ENCODE peak calls at places on chromosomes 5 and 9, in five cellular contexts. X is MM.1S, U is transverse colon, S is tibial artery, T is PC-3. K is an unnamed sample.

GRCh38 chr9:125507247-125507646 is 199.8 kb downstream of the MAPKAP1 start:
- DNase-seq in X (no peak), S (no peak), T (no peak), U (no peak), K (no peak)

GRCh38 chr5:33827885-33828284 is 63.9 kb downstream of the ADAMTS12 start:
- DNase-seq in U (no peak), S (no peak), T (peak), X (no peak), K (no peak)

GRCh38 chr5:1264211-1264610 is 30.7 kb downstream of the TERT start:
- DNase-seq in X (no peak), T (no peak), U (no peak), S (no peak), K (no peak)

GRCh38 chr5:171975262-171975876 is 31.1 kb downstream of the FBXW11 start:
- DNase-seq in S (no peak), T (no peak), X (no peak), U (no peak), K (peak)

GRCh38 chr5:60844429-60844890 is 391 bp upstream of the ELOVL7 start:
- DNase-seq in S (no peak), X (no peak), U (no peak), T (no peak), K (no peak)

GRCh38 chr5:181181650-181182565 is 23.1 kb downstream of the TRIM7 start:
- DNase-seq in U (peak), S (no peak), T (peak), X (peak), K (peak)

GRCh38 chr9:95512751-95513120 is 4.0 kb downstream of the PTCH1 start:
- DNase-seq in S (no peak), U (no peak), X (no peak), T (no peak), K (no peak)

GRCh38 chr9:129023036-129023907 is 4.9 kb downstream of the SH3GLB2 start:
- DNase-seq in U (no peak), T (no peak), X (no peak), S (no peak), K (no peak)

GRCh38 chr5:1332461-1333001 is 12.4 kb downstream of the CLPTM1L start:
- DNase-seq in T (no peak), S (no peak), U (no peak), X (no peak), K (no peak)

GRCh38 chr5:72402381-72402890 is 82.3 kb downstream of the PTCD2 start:
- DNase-seq in T (peak), X (no peak), S (no peak), U (no peak), K (no peak)

GRCh38 chr5:90434116-90434714 is 24.7 kb upstream of the CETN3 start:
- DNase-seq in X (peak), S (no peak), T (peak), U (peak), K (peak)

GRCh38 chr5:97839338-97840081 is 656.5 kb upstream of the RIOK2 start:
- DNase-seq in X (no peak), S (no peak), T (peak), U (no peak), K (no peak)

GRCh38 chr5:73564644-73565165 is 734 bp downstream of the ANKRA2 start:
- DNase-seq in X (peak), S (no peak), U (no peak), T (no peak), K (peak)

GRCh38 chr5:122252319-122252718 is 59.7 kb upstream of the SNCAIP start:
- DNase-seq in U (peak), S (no peak), X (no peak), T (peak), K (no peak)

GRCh38 chr5:77294212-77294611 is 83.7 kb downstream of the PDE8B start:
- DNase-seq in U (no peak), S (no peak), T (no peak), X (no peak), K (no peak)

GRCh38 chr5:44774279-44774880 is 34.4 kb upstream of the MRPS30 start:
- DNase-seq in X (peak), U (no peak), T (peak), S (no peak), K (no peak)

GRCh38 chr5:31235381-31235780 is 41.9 kb downstream of the CDH6 start:
- DNase-seq in U (no peak), X (no peak), T (no peak), S (no peak), K (no peak)

GRCh38 chr9:94791431-94791830 is 64.9 kb downstream of the AOPEP start:
- DNase-seq in X (no peak), T (no peak), U (no peak), S (no peak), K (peak)

GRCh38 chr9:124256517-124257069 is 1.2 kb upstream of the NEK6 start:
- DNase-seq in T (peak), X (no peak), U (peak), S (peak), K (peak)

GRCh38 chr5:178453224-178453623 is 137.0 kb downstream of the COL23A1 start:
- DNase-seq in U (no peak), S (peak), T (peak), X (no peak), K (peak)

GRCh38 chr5:169837686-169838085 is 142.6 kb downstream of the INSYN2B start:
- DNase-seq in X (no peak), T (no peak), U (no peak), S (no peak), K (no peak)

GRCh38 chr9:135310134-135310533 is 169.4 kb upstream of the PPP1R26 start:
- DNase-seq in U (no peak), S (no peak), T (no peak), X (no peak), K (no peak)

GRCh38 chr5:87539839-87540238 is 127.1 kb upstream of the CCNH start:
- DNase-seq in X (no peak), S (no peak), T (peak), U (no peak), K (no peak)

GRCh38 chr5:126846344-126846743 is 69.4 kb downstream of the LMNB1 start:
- DNase-seq in S (no peak), X (no peak), T (no peak), U (no peak), K (no peak)

GRCh38 chr9:4879098-4879497 is 86.4 kb downstream of the RCL1 start:
- DNase-seq in T (no peak), U (no peak), X (no peak), S (no peak), K (no peak)

GRCh38 chr5:370311-370958 is 48.9 kb downstream of the AHRR start:
- DNase-seq in U (peak), S (peak), T (no peak), X (no peak), K (no peak)

GRCh38 chr5:72817639-72818266 is 1.3 kb downstream of the TNPO1 start:
- DNase-seq in S (no peak), X (no peak), U (no peak), T (no peak), K (no peak)

GRCh38 chr9:126342621-126343031 is 16.0 kb downstream of the MVB12B start:
- DNase-seq in T (no peak), X (no peak), U (no peak), S (no peak), K (no peak)

GRCh38 chr5:96548941-96549340 is 113.2 kb upstream of the CAST start:
- DNase-seq in X (no peak), S (no peak), T (no peak), U (no peak), K (no peak)

GRCh38 chr9:35700031-35700430 is 10.3 kb upstream of the TPM2 start:
- DNase-seq in X (no peak), S (no peak), T (no peak), U (no peak), K (no peak)

GRCh38 chr5:135434591-135435466 is 12.3 kb downstream of the DCANP1 start:
- DNase-seq in S (no peak), U (no peak), X (no peak), T (no peak), K (no peak)

GRCh38 chr5:101590384-101590783 is 687.3 kb upstream of the ST8SIA4 start:
- DNase-seq in T (peak), X (peak), U (no peak), S (no peak), K (peak)

GRCh38 chr5:149605998-149606721 is 24.9 kb downstream of the ARHGEF37 start:
- DNase-seq in U (peak), X (peak), S (no peak), T (peak), K (no peak)

GRCh38 chr5:8060235-8061139 is 191.5 kb downstream of the MTRR start:
- DNase-seq in X (no peak), T (no peak), S (no peak), U (no peak), K (no peak)

GRCh38 chr5:133825631-133826289 is 142.7 kb downstream of the C5orf15 start:
- DNase-seq in X (peak), T (no peak), U (no peak), S (peak), K (peak)

GRCh38 chr5:64165160-64165499 is 513 bp upstream of the RNF180 start:
- DNase-seq in S (no peak), X (no peak), U (no peak), T (peak), K (no peak)

GRCh38 chr9:134379774-134380431 is 53.6 kb downstream of the RXRA start:
- DNase-seq in T (peak), X (no peak), U (no peak), S (no peak), K (no peak)

GRCh38 chr9:124510650-124511425 is 3.6 kb upstream of the NR5A1 start:
- DNase-seq in S (no peak), T (no peak), X (no peak), U (no peak), K (no peak)

GRCh38 chr5:137734962-137735530 is 843 bp downstream of the KLHL3 start:
- DNase-seq in U (peak), S (peak), T (peak), X (no peak), K (peak)

GRCh38 chr5:172078726-172079345 is 72.4 kb upstream of the FBXW11 start:
- DNase-seq in X (no peak), T (no peak), U (no peak), S (peak), K (peak)

GRCh38 chr5:160850439-160850838 is 1.6 kb downstream of the ATP10B start:
- DNase-seq in T (no peak), S (no peak), X (no peak), U (no peak), K (no peak)

GRCh38 chr5:160847526-160848085 is 4.4 kb downstream of the ATP10B start:
- DNase-seq in T (no peak), X (no peak), U (no peak), S (no peak), K (no peak)

GRCh38 chr5:160846642-160847041 is 5.4 kb downstream of the ATP10B start:
- DNase-seq in U (no peak), T (no peak), X (no peak), S (no peak), K (no peak)

GRCh38 chr5:160851481-160851880 is 530 bp downstream of the ATP10B start:
- DNase-seq in X (no peak), T (no peak), U (no peak), S (no peak), K (no peak)

DNA sequence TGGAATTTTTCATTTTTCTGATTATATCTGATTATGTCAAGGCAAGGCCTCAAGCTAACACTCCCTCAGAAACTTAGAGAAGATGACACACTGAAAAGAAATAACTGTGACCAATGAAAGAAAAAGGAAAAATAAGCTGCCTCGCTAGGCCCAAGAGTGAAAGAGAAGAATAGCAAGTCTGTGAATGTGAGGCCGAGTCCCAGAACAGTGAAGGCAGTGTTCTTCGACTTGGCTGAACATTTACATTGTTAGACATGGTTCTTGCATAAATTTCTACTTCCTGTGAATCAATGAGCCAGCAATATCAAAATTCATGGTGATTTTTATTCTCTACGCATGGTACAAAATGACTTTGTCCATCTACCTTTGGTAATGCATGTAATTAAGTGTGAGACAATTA is at the start of gene ATP10B:
- DNase-seq in T (no peak), U (no peak), S (no peak), X (no peak), K (no peak)
- H3K27ac ChIP-seq in T (no peak), U (no peak), S (no peak), X (no peak), K (no peak)

GRCh38 chr5:139745121-139745799 is 50.3 kb upstream of the PSD2 start:
- DNase-seq in T (peak), U (no peak), X (no peak), S (peak), K (peak)

GRCh38 chr5:139745800-139746690 is 49.6 kb upstream of the PSD2 start:
- DNase-seq in T (peak), X (peak), S (peak), U (peak), K (peak)

GRCh38 chr5:139747583-139748504 is 47.8 kb upstream of the PSD2 start:
- DNase-seq in T (no peak), U (peak), X (no peak), S (peak), K (peak)

GRCh38 chr5:139748505-139748826 is 47.1 kb upstream of the PSD2 start:
- DNase-seq in X (no peak), U (no peak), S (no peak), T (no peak), K (no peak)

GRCh38 chr5:139746691-139747582 is 48.7 kb upstream of the PSD2 start:
- DNase-seq in S (peak), U (peak), X (no peak), T (no peak), K (peak)
- H3K27ac ChIP-seq in S (peak), U (peak), X (no peak), T (no peak), K (no peak)

GRCh38 chr5:116771466-116772151 is 197.0 kb upstream of the SEMA6A start:
- DNase-seq in T (no peak), U (no peak), X (no peak), S (no peak), K (no peak)
- H3K27ac ChIP-seq in T (no peak), U (no peak), X (no peak), S (no peak), K (no peak)

GRCh38 chr9:7976167-7976755 is 176.7 kb upstream of the DMAC1 start:
- DNase-seq in S (no peak), T (no peak), X (peak), U (peak), K (no peak)
- H3K27ac ChIP-seq in S (no peak), T (no peak), X (peak), U (no peak), K (no peak)

GRCh38 chr5:151033217-151033934 is 13.0 kb downstream of the GPX3 start:
- DNase-seq in T (no peak), U (no peak), X (no peak), S (no peak), K (no peak)
- H3K27ac ChIP-seq in T (no peak), U (no peak), X (no peak), S (no peak), K (peak)

DNA sequence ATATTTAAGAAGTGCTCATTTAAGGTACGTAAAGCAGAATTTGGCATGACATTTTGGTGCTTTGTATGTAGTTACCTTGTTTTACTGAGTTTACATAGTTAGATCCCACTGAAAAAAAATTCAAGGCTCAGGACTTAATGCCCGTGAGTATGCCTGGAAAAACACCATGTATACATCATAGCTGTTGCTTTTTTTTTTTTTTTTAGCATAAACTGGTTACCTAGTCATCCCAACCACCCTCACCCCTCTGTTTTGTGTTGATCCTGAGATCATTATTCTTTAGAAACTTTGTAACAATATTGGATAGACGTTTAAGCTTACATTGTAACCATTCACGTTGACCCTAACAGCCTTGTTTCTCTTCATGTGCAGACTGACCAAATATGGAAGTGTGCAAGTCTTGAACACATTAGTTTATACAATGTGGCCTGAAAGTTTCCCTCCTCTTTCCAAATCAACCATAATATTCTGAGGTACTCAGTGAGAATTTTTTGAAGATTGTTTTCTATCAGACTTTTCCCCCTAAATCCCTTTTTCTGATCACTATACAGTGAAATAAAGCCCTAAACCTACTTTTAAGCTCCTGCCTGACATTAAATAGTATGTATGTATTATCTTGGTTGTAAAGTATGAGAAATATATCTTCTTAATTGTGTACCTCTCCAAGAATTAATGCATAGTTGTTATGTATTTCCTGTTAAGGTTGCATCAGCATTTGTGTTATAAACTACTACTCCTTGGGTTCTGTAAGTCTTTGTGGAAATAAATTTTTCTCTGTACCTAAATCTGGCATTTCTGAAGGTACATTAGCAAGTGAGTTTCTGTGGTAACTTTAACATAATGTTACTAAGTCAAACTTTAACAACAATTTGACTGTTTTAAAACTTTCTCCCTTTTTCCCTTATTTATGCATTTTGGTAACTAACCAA is 4.4 kb downstream of the RABGAP1 start:
- DNase-seq in U (no peak), X (no peak), S (no peak), T (no peak), K (no peak)
- H3K27ac ChIP-seq in U (peak), X (no peak), S (peak), T (no peak), K (peak)

GRCh38 chr9:85740821-85741111 is 988 bp downstream of the AGTPBP1 start:
- DNase-seq in X (no peak), T (no peak), U (no peak), S (no peak), K (no peak)
- H3K27ac ChIP-seq in X (peak), T (no peak), U (peak), S (peak), K (peak)

GRCh38 chr5:80234311-80234948 is 21.4 kb downstream of the SERINC5 start:
- DNase-seq in X (no peak), U (no peak), S (no peak), T (no peak), K (no peak)
- H3K27ac ChIP-seq in X (no peak), U (no peak), S (no peak), T (no peak), K (no peak)

K was measured in thyroid gland.